ENCODE peak calls at places on chromosomes 16 and 17, in four cellular contexts. One of them, this sample, is unnamed.

GRCh38 chr17:16908282-16908681 is 63.6 kb downstream of the TNFRSF13B start:
- DNase-seq in SJCRH30: no peak
- DNase-seq in esophagus squamous epithelium: no peak
- DNase-seq in H1: peak; percentile 19
- DNase-seq in this sample: peak; percentile 7

GRCh38 chr17:43665387-43666101 is 3.8 kb upstream of the MEOX1 start:
- DNase-seq in SJCRH30: peak; percentile 77
- DNase-seq in esophagus squamous epithelium: no peak
- DNase-seq in H1: peak; percentile 61
- DNase-seq in this sample: no peak

GRCh38 chr16:87953308-87954208 is 2.3 kb downstream of the BANP start:
- DNase-seq in SJCRH30: no peak
- DNase-seq in esophagus squamous epithelium: no peak
- DNase-seq in H1: no peak
- DNase-seq in this sample: no peak

GRCh38 chr16:86945166-86945900 is 367.0 kb downstream of the FOXL1 start:
- DNase-seq in SJCRH30: no peak
- DNase-seq in esophagus squamous epithelium: no peak
- DNase-seq in H1: no peak
- DNase-seq in this sample: no peak

GRCh38 chr17:76343106-76343505 is 10.6 kb downstream of the PRPSAP1 start:
- DNase-seq in SJCRH30: no peak
- DNase-seq in esophagus squamous epithelium: no peak
- DNase-seq in H1: no peak
- DNase-seq in this sample: no peak

GRCh38 chr17:61396586-61397085 is 3.0 kb upstream of the TBX2 start:
- DNase-seq in SJCRH30: no peak
- DNase-seq in esophagus squamous epithelium: no peak
- DNase-seq in H1: peak; percentile 67
- DNase-seq in this sample: no peak

GRCh38 chr17:15463363-15463762 is 4.1 kb downstream of the CDRT4 start:
- DNase-seq in SJCRH30: peak; percentile 91
- DNase-seq in esophagus squamous epithelium: no peak
- DNase-seq in H1: no peak
- DNase-seq in this sample: peak; percentile 33

GRCh38 chr17:2435181-2435741 is 34.4 kb upstream of the MNT start:
- DNase-seq in SJCRH30: no peak
- DNase-seq in esophagus squamous epithelium: no peak
- DNase-seq in H1: peak; percentile 79
- DNase-seq in this sample: no peak

GRCh38 chr17:82061047-82061925 is 4.3 kb downstream of the DUS1L start:
- DNase-seq in SJCRH30: no peak
- DNase-seq in esophagus squamous epithelium: no peak
- DNase-seq in H1: no peak
- DNase-seq in this sample: no peak

GRCh38 chr16:25126820-25127232 is 15.3 kb downstream of the LCMT1 start:
- DNase-seq in SJCRH30: peak; percentile 32
- DNase-seq in esophagus squamous epithelium: no peak
- DNase-seq in H1: no peak
- DNase-seq in this sample: no peak

GRCh38 chr16:3715430-3715829 is 1.9 kb downstream of the TRAP1 start:
- DNase-seq in SJCRH30: no peak
- DNase-seq in esophagus squamous epithelium: no peak
- DNase-seq in H1: no peak
- DNase-seq in this sample: no peak

GRCh38 chr16:89722392-89723278 is 1.3 kb downstream of the ZNF276 start:
- DNase-seq in SJCRH30: no peak
- DNase-seq in esophagus squamous epithelium: peak; percentile 46
- DNase-seq in H1: peak; percentile 62
- DNase-seq in this sample: peak; percentile 58

GRCh38 chr17:80678621-80679020 is 134.0 kb downstream of the RPTOR start:
- DNase-seq in SJCRH30: no peak
- DNase-seq in esophagus squamous epithelium: no peak
- DNase-seq in H1: no peak
- DNase-seq in this sample: no peak

GRCh38 chr17:82019905-82020873 is 2.5 kb downstream of the CENPX start:
- DNase-seq in SJCRH30: peak; percentile 93
- DNase-seq in esophagus squamous epithelium: no peak
- DNase-seq in H1: peak; percentile 93
- DNase-seq in this sample: peak; percentile 58

GRCh38 chr16:66372078-66372897 is 5.8 kb downstream of the CDH5 start:
- DNase-seq in SJCRH30: no peak
- DNase-seq in esophagus squamous epithelium: no peak
- DNase-seq in H1: no peak
- DNase-seq in this sample: no peak

GRCh38 chr16:88195021-88195581 is 187.7 kb upstream of the ZNF469 start:
- DNase-seq in SJCRH30: no peak
- DNase-seq in esophagus squamous epithelium: no peak
- DNase-seq in H1: no peak
- DNase-seq in this sample: no peak

GRCh38 chr17:2018716-2019490 is 6.2 kb downstream of the RTN4RL1 start:
- DNase-seq in SJCRH30: no peak
- DNase-seq in esophagus squamous epithelium: no peak
- DNase-seq in H1: no peak
- DNase-seq in this sample: no peak

GRCh38 chr17:11140028-11140427 is 101.0 kb upstream of the SHISA6 start:
- DNase-seq in SJCRH30: no peak
- DNase-seq in esophagus squamous epithelium: no peak
- DNase-seq in H1: no peak
- DNase-seq in this sample: peak; percentile 51

GRCh38 chr17:82486186-82487084 is 27.9 kb downstream of the NARF start:
- DNase-seq in SJCRH30: no peak
- DNase-seq in esophagus squamous epithelium: no peak
- DNase-seq in H1: no peak
- DNase-seq in this sample: no peak

GRCh38 chr16:10171225-10171624 is 11.0 kb downstream of the GRIN2A start:
- DNase-seq in SJCRH30: no peak
- DNase-seq in esophagus squamous epithelium: no peak
- DNase-seq in H1: no peak
- DNase-seq in this sample: no peak

GRCh38 chr16:12323007-12323699 is 346.6 kb downstream of the SNX29 start:
- DNase-seq in SJCRH30: no peak
- DNase-seq in esophagus squamous epithelium: no peak
- DNase-seq in H1: no peak
- DNase-seq in this sample: no peak

GRCh38 chr16:50103764-50104163 is 38.0 kb downstream of the HEATR3 start:
- DNase-seq in SJCRH30: no peak
- DNase-seq in esophagus squamous epithelium: no peak
- DNase-seq in H1: no peak
- DNase-seq in this sample: no peak

GRCh38 chr16:72372082-72372615 is 200.2 kb upstream of the PMFBP1 start:
- DNase-seq in SJCRH30: no peak
- DNase-seq in esophagus squamous epithelium: no peak
- DNase-seq in H1: no peak
- DNase-seq in this sample: no peak

GRCh38 chr17:64080174-64080618 is 49.7 kb downstream of the ERN1 start:
- DNase-seq in SJCRH30: no peak
- DNase-seq in esophagus squamous epithelium: no peak
- DNase-seq in H1: no peak
- DNase-seq in this sample: no peak

GRCh38 chr16:50202926-50203624 is 50.0 kb downstream of the TENT4B start:
- DNase-seq in SJCRH30: peak; percentile 52
- DNase-seq in esophagus squamous epithelium: no peak
- DNase-seq in H1: no peak
- DNase-seq in this sample: no peak

GRCh38 chr17:79911430-79912399 is 72.5 kb upstream of the CBX4 start:
- DNase-seq in SJCRH30: no peak
- DNase-seq in esophagus squamous epithelium: no peak
- DNase-seq in H1: no peak
- DNase-seq in this sample: no peak

GRCh38 chr17:5220074-5220473 is 14.6 kb downstream of the SCIMP start:
- DNase-seq in SJCRH30: no peak
- DNase-seq in esophagus squamous epithelium: no peak
- DNase-seq in H1: no peak
- DNase-seq in this sample: no peak

GRCh38 chr16:85173077-85173980 is 61.1 kb upstream of the CIBAR2 start:
- DNase-seq in SJCRH30: peak; percentile 42
- DNase-seq in esophagus squamous epithelium: no peak
- DNase-seq in H1: no peak
- DNase-seq in this sample: peak; percentile 92
- H3K4me1 ChIP-seq in SJCRH30: peaks cover 28% of the 10 kb centered on the region
- H3K4me1 ChIP-seq in esophagus squamous epithelium: peaks cover 20% of the 10 kb centered on the region
- H3K4me1 ChIP-seq in H1: peaks cover 15% of the 10 kb centered on the region
- H3K4me1 ChIP-seq in this sample: peaks cover 66% of the 10 kb centered on the region

GRCh38 chr17:7218166-7218565 is 1.5 kb downstream of the DLG4 start:
- DNase-seq in SJCRH30: no peak
- DNase-seq in esophagus squamous epithelium: no peak
- DNase-seq in H1: no peak
- DNase-seq in this sample: no peak
- H3K4me3 ChIP-seq in SJCRH30: no peak overlapping the region
- H3K4me3 ChIP-seq in esophagus squamous epithelium: no peak overlapping the region
- H3K4me3 ChIP-seq in H1: no peak overlapping the region
- H3K4me3 ChIP-seq in this sample: no peak overlapping the region

GRCh38 chr16:7449306-7449705 is 116.7 kb downstream of the RBFOX1 start:
- DNase-seq in SJCRH30: no peak
- DNase-seq in esophagus squamous epithelium: no peak
- DNase-seq in H1: no peak
- DNase-seq in this sample: no peak
- H3K9me3 ChIP-seq in SJCRH30: no peaks in the 10 kb centered on the region
- H3K9me3 ChIP-seq in esophagus squamous epithelium: no peaks in the 10 kb centered on the region
- H3K9me3 ChIP-seq in H1: no peaks in the 10 kb centered on the region
- H3K9me3 ChIP-seq in this sample: no peaks in the 10 kb centered on the region

DNA sequence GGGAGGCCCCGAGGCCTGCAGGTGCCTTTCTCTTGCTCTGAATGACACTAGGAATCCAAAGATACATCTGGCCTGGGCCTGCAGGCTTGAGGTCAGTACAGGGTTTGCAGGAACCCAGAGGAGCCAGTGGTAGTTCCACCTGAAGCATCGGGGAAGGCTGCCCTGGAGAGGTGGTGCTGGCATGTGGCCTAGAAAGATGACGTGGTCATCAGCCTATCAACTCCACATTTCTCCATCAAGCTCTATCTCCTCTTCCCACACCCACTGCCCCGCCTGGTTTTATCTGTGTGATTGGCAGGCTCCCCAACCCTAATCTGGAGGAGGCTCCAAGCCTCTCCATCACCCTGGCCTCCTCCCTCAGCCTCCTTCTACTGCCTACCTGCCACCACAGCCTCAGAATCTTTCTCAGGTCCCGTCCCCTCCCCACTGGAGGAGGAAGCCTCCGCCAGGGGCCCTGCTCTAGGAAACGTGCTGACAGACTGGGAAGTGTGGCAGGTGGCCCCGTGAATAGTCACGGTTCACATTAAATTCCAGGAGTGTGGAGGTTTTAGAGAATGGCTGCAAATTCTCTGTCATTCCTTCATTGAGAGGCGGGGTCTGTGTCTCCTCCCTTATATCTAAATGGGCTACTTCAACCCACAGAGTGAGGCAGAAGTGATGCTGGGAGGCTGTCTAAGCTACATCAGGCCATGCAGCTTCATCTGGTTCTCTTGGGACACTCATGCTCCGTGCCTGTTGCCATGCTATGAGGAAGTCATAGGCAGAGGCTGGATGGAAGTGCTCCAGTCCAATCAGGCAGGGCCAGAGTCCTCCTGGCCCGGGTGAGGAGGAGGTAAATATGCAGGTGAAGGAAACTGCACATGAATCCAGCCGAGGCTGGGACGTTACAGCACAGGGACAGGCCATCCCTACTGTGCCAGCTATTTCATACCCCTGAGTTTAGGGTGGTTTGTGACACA is 11.4 kb upstream of the MAP2K3 start:
- DNase-seq in SJCRH30: peak; percentile 74
- DNase-seq in esophagus squamous epithelium: no peak
- DNase-seq in H1: no peak
- DNase-seq in this sample: no peak
- H3K4me1 ChIP-seq in SJCRH30: peaks cover 30% of the 10 kb centered on the region
- H3K4me1 ChIP-seq in esophagus squamous epithelium: peaks cover 11% of the 10 kb centered on the region
- H3K4me1 ChIP-seq in H1: peaks cover 1% of the 10 kb centered on the region
- H3K4me1 ChIP-seq in this sample: peaks cover 8% of the 10 kb centered on the region

DNA sequence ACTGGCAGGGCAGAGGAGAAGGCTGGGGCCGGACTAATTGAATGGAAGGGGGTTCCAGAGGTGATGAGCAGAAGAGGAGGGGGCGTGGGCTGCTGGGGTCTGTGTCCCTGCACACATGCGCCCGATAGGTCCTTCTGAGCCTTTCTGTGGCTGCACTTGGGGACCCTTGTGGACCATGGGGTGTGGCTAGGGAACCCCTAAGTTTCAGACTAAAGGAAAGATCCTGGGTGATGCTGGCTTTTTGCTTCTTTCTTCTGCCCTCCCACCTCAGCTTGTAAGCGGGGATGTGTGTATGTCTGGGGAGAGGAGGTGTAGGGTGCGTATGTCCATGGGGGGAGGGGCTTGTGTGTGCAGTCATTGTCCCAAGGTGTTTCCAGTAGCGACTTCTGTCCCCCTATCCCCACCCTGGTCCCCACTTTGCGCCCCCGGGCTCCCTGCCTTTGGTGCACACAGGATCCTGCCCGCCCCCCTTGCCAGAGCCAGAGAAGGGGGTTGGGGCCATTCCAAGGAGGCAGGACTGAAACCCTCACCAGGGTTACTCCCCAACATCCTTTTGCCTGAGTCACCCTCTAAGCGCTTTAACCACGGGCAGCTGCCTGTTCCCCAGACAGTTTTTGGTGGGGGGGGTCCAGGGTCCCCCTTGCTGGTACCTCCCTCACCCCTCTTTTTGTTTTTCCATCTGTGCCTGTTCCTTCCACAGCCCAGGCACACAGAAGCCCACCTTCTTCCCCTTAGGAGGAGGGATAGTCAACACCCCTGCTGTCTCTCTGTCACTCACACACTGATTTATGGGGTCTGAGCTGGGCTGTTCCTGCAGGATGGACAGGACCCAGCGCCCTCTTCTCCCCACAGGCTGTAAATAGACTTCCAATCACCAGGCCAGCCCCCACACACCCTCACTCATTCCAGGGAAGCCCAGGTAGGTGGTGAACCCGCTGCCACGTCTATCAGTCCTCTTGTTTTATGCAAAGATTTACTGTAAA is 83.2 kb downstream of the ARHGAP23 start:
- DNase-seq in SJCRH30: peak; percentile 55
- DNase-seq in esophagus squamous epithelium: no peak
- DNase-seq in H1: no peak
- DNase-seq in this sample: no peak
- H3K4me3 ChIP-seq in SJCRH30: peak overlapping the region; percentile 38
- H3K4me3 ChIP-seq in esophagus squamous epithelium: no peak overlapping the region
- H3K4me3 ChIP-seq in H1: peak overlapping the region; percentile 22
- H3K4me3 ChIP-seq in this sample: no peak overlapping the region

This sample was measured in testis.